ENCODE peak calls at places on chromosome 10, in six cellular contexts. O, K, A, N, Z and F are unnamed samples.

GRCh38 chr10:90635111-90635798 is 222.6 kb downstream of the HTR7 start:
- DNase-seq in K (no peak), Z (no peak), N (peak), O (no peak), A (no peak), F (no peak)

GRCh38 chr10:71314028-71314693 is 4.9 kb upstream of the SLC29A3 start:
- DNase-seq in O (peak), N (peak), Z (peak), K (peak), A (peak), F (peak)

GRCh38 chr10:10803273-10803672 is 214.4 kb upstream of the CELF2 start:
- DNase-seq in K (no peak), O (peak), N (no peak), Z (no peak), A (no peak), F (peak)

GRCh38 chr10:17453377-17454091 is 861 bp downstream of the ST8SIA6 start:
- DNase-seq in Z (no peak), A (peak), O (peak), N (peak), K (no peak), F (peak)

GRCh38 chr10:115525141-115525540 is 432.0 kb downstream of the ATRNL1 start:
- DNase-seq in N (no peak), O (no peak), K (no peak), Z (no peak), A (no peak), F (no peak)

GRCh38 chr10:76550806-76551205 is 1086.8 kb downstream of the KCNMA1 start:
- DNase-seq in O (peak), K (no peak), A (peak), N (no peak), Z (no peak), F (peak)

GRCh38 chr10:48456361-48456804 is 148.5 kb downstream of the ARHGAP22 start:
- DNase-seq in Z (no peak), A (peak), O (peak), K (no peak), N (peak), F (peak)

GRCh38 chr10:43667317-43667731 is 18.6 kb upstream of the ZNF32 start:
- DNase-seq in O (peak), N (peak), K (no peak), Z (no peak), A (peak), F (peak)

GRCh38 chr10:95466450-95466849 is 94.7 kb downstream of the SORBS1 start:
- DNase-seq in K (no peak), A (no peak), N (no peak), O (no peak), Z (no peak), F (no peak)

GRCh38 chr10:114508376-114508775 is 104.1 kb upstream of the AFAP1L2 start:
- DNase-seq in A (no peak), Z (no peak), K (no peak), N (no peak), O (no peak), F (no peak)

GRCh38 chr10:121099601-121100000 is 248.4 kb downstream of the WDR11 start:
- DNase-seq in Z (no peak), N (no peak), K (no peak), O (no peak), A (no peak), F (no peak)

GRCh38 chr10:31101123-31101522 is 69.5 kb upstream of the ZNF438 start:
- DNase-seq in K (peak), O (peak), N (no peak), Z (no peak), A (peak), F (peak)

GRCh38 chr10:43259248-43259980 is 7.5 kb downstream of the RASGEF1A start:
- DNase-seq in N (peak), Z (no peak), A (no peak), K (no peak), O (no peak), F (no peak)

GRCh38 chr10:123772645-123773508 is 106.7 kb downstream of the GPR26 start:
- DNase-seq in A (no peak), K (no peak), Z (no peak), O (no peak), N (no peak), F (no peak)

GRCh38 chr10:6221971-6222751 is 19.4 kb downstream of the PFKFB3 start:
- DNase-seq in O (no peak), A (no peak), Z (no peak), N (peak), K (no peak), F (peak)

GRCh38 chr10:111545806-111546205 is 469.0 kb downstream of the ADRA2A start:
- DNase-seq in O (no peak), A (no peak), N (no peak), Z (no peak), K (no peak), F (no peak)

GRCh38 chr10:67695555-67695954 is 440 bp downstream of the CTNNA3 start:
- DNase-seq in N (no peak), O (peak), K (no peak), A (no peak), Z (no peak), F (no peak)
- H3K4me3 ChIP-seq in N (no peak), O (no peak), K (no peak), A (no peak), Z (no peak), F (no peak)

GRCh38 chr10:32957341-32958084 is 517 bp downstream of the ITGB1 start:
- DNase-seq in Z (peak), K (no peak), A (no peak), O (peak), N (peak), F (peak)
- H3K4me3 ChIP-seq in Z (peak), K (peak), A (peak), O (peak), N (peak), F (peak)

GRCh38 chr10:131726460-131726861 is 174.3 kb upstream of the PPP2R2D start:
- DNase-seq in Z (no peak), N (peak), O (no peak), A (no peak), K (no peak), F (no peak)
- H3K4me3 ChIP-seq in Z (no peak), N (no peak), O (no peak), A (no peak), K (no peak), F (no peak)

DNA sequence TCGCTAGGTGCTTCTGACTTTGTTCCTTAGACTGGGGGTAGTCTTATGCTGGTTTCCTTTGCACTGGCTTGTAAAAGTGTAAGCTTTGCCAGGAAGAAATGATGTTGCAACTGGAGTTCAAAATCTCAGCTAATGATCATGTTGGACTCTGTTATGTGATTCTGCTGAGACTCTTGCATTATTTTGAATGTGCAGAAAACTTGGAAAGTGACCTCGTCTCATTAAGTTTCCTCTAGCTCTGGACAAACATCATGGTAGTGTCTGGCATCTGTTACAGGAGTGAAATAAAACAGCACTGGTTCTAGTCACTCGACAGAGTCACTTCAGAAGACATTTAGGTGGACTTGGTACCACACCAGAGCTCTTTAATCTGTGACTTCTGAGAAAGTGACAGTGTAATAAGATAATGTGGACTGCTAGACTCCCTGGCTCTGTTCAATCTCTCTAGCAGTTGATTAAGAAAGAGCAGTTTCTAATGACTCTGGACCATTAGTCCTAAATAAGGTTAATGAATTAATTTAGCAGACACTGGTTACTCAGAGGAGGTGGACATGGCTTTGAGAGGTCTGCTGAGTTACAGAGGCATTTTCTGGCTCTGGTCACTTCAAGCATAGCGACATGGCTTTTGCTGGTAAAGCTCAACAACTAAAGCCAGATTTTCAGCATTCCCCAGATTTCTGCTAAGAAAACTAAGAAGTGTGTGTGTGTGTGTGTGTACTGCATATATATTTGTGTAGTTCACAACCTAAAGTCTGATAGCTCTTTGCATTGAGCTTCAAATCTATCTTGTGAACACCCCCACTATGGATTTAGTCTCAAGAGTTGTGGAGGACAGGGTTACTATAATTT is 2.1 kb downstream of the NRP1 start:
- DNase-seq in N (no peak), O (peak), Z (no peak), K (no peak), A (peak), F (peak)
- H3K4me3 ChIP-seq in N (no peak), O (peak), Z (no peak), K (peak), A (peak), F (peak)

DNA sequence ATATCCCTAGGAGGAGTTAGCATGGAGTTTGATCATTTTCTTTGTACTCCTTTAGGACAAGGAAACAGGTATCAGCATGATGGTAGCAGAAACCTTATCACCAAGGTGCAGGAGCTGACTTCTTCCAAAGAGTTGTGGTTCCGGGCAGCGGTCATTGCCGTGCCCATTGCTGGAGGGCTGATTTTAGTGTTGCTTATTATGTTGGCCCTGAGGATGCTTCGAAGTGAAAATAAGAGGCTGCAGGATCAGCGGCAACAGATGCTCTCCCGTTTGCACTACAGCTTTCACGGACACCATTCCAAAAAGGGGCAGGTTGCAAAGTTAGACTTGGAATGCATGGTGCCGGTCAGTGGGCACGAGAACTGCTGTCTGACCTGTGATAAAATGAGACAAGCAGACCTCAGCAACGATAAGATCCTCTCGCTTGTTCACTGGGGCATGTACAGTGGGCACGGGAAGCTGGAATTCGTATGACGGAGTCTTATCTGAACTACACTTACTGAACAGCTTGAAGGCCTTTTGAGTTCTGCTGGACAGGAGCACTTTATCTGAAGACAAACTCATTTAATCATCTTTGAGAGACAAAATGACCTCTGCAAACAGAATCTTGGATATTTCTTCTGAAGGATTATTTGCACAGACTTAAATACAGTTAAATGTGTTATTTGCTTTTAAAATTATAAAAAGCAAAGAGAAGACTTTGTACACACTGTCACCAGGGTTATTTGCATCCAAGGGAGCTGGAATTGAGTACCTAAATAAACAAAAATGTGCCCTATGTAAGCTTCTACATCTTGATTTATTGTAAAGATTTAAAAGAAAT is 4.8 kb downstream of the BAMBI start:
- DNase-seq in Z (no peak), N (no peak), K (no peak), A (no peak), O (no peak), F (no peak)
- H3K4me3 ChIP-seq in Z (no peak), N (no peak), K (no peak), A (no peak), O (peak), F (no peak)

GRCh38 chr10:469947-470338 is 219.5 kb downstream of the DIP2C start:
- DNase-seq in K (no peak), Z (no peak), O (no peak), A (no peak), N (no peak), F (no peak)
- H3K4me3 ChIP-seq in K (no peak), Z (no peak), O (no peak), A (no peak), N (no peak), F (no peak)

DNA sequence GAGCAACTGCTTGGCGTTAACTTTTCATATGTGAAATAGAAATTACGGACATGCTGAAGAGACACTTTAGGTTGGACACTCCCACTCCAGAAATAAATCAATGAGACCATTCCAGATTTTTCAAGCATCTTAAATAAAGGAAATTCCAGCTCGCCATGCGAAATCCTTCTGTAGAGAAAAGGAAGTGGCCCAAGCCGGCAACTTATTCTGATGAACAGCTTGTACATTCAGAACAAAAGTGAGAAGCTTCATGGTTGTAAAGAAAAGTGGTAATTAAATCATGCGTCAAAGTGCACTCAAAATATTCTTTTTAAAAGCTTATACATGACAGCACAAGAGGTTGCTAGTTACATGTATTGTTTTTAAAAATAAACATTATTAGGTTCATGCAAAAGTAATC is 153.6 kb upstream of the ITGB1 start:
- DNase-seq in N (no peak), K (no peak), A (no peak), O (no peak), Z (no peak), F (no peak)
- H3K4me3 ChIP-seq in N (no peak), K (no peak), A (no peak), O (no peak), Z (no peak), F (no peak)